ENCODE peak calls at places on chromosomes 11 and 22, in seven cellular contexts. One of them, this sample, is unnamed. For H3K36me3, the result is how much of the 10 kb centered on the place peaks cover.

GRCh38 chr22:42863349-42863911 is 6.4 kb upstream of the ARFGAP3 start:
- DNase-seq in heart right ventricle: no peak
- DNase-seq in mesendoderm: no peak
- DNase-seq in endodermal cell: no peak
- DNase-seq in kidney: no peak
- DNase-seq in adrenal gland: no peak
- DNase-seq in SK-N-MC: peak
- DNase-seq in this sample: no peak

GRCh38 chr22:38697055-38697980 is 3.4 kb downstream of the JOSD1 start:
- DNase-seq in heart right ventricle: no peak
- DNase-seq in mesendoderm: peak
- DNase-seq in kidney: no peak
- DNase-seq in SK-N-MC: no peak
- DNase-seq in adrenal gland: no peak
- DNase-seq in endodermal cell: no peak
- DNase-seq in this sample: no peak

GRCh38 chr22:19786959-19787848 is 26.6 kb downstream of the TBX1 start:
- DNase-seq in endodermal cell: no peak
- DNase-seq in mesendoderm: no peak
- DNase-seq in SK-N-MC: no peak
- DNase-seq in heart right ventricle: no peak
- DNase-seq in kidney: peak
- DNase-seq in adrenal gland: no peak
- DNase-seq in this sample: no peak

GRCh38 chr11:22753401-22753800 is 76.2 kb downstream of the SVIP start:
- DNase-seq in SK-N-MC: no peak
- DNase-seq in kidney: no peak
- DNase-seq in mesendoderm: no peak
- DNase-seq in adrenal gland: no peak
- DNase-seq in endodermal cell: no peak
- DNase-seq in heart right ventricle: no peak
- DNase-seq in this sample: no peak

GRCh38 chr22:43183496-43184263 is 3.3 kb downstream of the TTLL12 start:
- DNase-seq in heart right ventricle: no peak
- DNase-seq in mesendoderm: no peak
- DNase-seq in endodermal cell: no peak
- DNase-seq in adrenal gland: no peak
- DNase-seq in SK-N-MC: no peak
- DNase-seq in kidney: peak
- DNase-seq in this sample: no peak

GRCh38 chr11:31810779-31811647 is at the start of gene PAX6:
- DNase-seq in heart right ventricle: no peak
- DNase-seq in mesendoderm: peak
- DNase-seq in adrenal gland: peak
- DNase-seq in kidney: peak
- DNase-seq in SK-N-MC: peak
- DNase-seq in endodermal cell: peak
- DNase-seq in this sample: no peak

GRCh38 chr22:42376721-42377177 is 55.5 kb downstream of the NFAM1 start:
- DNase-seq in kidney: peak
- DNase-seq in mesendoderm: peak
- DNase-seq in endodermal cell: peak
- DNase-seq in heart right ventricle: peak
- DNase-seq in adrenal gland: peak
- DNase-seq in SK-N-MC: no peak
- DNase-seq in this sample: peak

GRCh38 chr22:19336133-19337075 is 44.9 kb upstream of the CLTCL1 start:
- DNase-seq in kidney: no peak
- DNase-seq in adrenal gland: no peak
- DNase-seq in mesendoderm: no peak
- DNase-seq in heart right ventricle: no peak
- DNase-seq in SK-N-MC: no peak
- DNase-seq in endodermal cell: no peak
- DNase-seq in this sample: peak

GRCh38 chr11:25048632-25049031 is 551.8 kb downstream of the LUZP2 start:
- DNase-seq in SK-N-MC: no peak
- DNase-seq in mesendoderm: no peak
- DNase-seq in endodermal cell: no peak
- DNase-seq in kidney: no peak
- DNase-seq in adrenal gland: no peak
- DNase-seq in heart right ventricle: no peak
- DNase-seq in this sample: no peak

GRCh38 chr11:114160884-114161283 is 101.4 kb downstream of the ZBTB16 start:
- DNase-seq in kidney: peak
- DNase-seq in adrenal gland: no peak
- DNase-seq in mesendoderm: no peak
- DNase-seq in heart right ventricle: no peak
- DNase-seq in SK-N-MC: no peak
- DNase-seq in endodermal cell: no peak
- DNase-seq in this sample: peak

GRCh38 chr11:87425391-87425790 is 387.7 kb downstream of the TMEM135 start:
- DNase-seq in kidney: no peak
- DNase-seq in adrenal gland: no peak
- DNase-seq in SK-N-MC: no peak
- DNase-seq in heart right ventricle: no peak
- DNase-seq in mesendoderm: peak
- DNase-seq in endodermal cell: no peak
- DNase-seq in this sample: no peak

GRCh38 chr11:46075168-46075567 is 46.1 kb downstream of the PHF21A start:
- DNase-seq in SK-N-MC: no peak
- DNase-seq in heart right ventricle: no peak
- DNase-seq in adrenal gland: no peak
- DNase-seq in mesendoderm: peak
- DNase-seq in kidney: no peak
- DNase-seq in endodermal cell: no peak
- DNase-seq in this sample: no peak

GRCh38 chr22:17057959-17058814 is 26.6 kb upstream of the IL17RA start:
- DNase-seq in SK-N-MC: no peak
- DNase-seq in heart right ventricle: peak
- DNase-seq in endodermal cell: peak
- DNase-seq in kidney: no peak
- DNase-seq in adrenal gland: peak
- DNase-seq in mesendoderm: peak
- DNase-seq in this sample: peak

GRCh38 chr11:102237096-102237735 is 80.1 kb upstream of the BIRC3 start:
- DNase-seq in adrenal gland: no peak
- DNase-seq in heart right ventricle: no peak
- DNase-seq in endodermal cell: peak
- DNase-seq in SK-N-MC: no peak
- DNase-seq in mesendoderm: peak
- DNase-seq in kidney: no peak
- DNase-seq in this sample: no peak

GRCh38 chr11:79313513-79313912 is 127.3 kb downstream of the TENM4 start:
- DNase-seq in endodermal cell: no peak
- DNase-seq in mesendoderm: no peak
- DNase-seq in SK-N-MC: no peak
- DNase-seq in heart right ventricle: no peak
- DNase-seq in kidney: no peak
- DNase-seq in adrenal gland: no peak
- DNase-seq in this sample: no peak

GRCh38 chr11:16791494-16791961 is 53.1 kb downstream of the C11orf58 start:
- DNase-seq in endodermal cell: no peak
- DNase-seq in mesendoderm: peak
- DNase-seq in SK-N-MC: no peak
- DNase-seq in heart right ventricle: peak
- DNase-seq in adrenal gland: peak
- DNase-seq in kidney: no peak
- DNase-seq in this sample: no peak

GRCh38 chr11:15826826-15827225 is 529.5 kb downstream of the SOX6 start:
- DNase-seq in heart right ventricle: peak
- DNase-seq in adrenal gland: no peak
- DNase-seq in SK-N-MC: no peak
- DNase-seq in endodermal cell: peak
- DNase-seq in kidney: no peak
- DNase-seq in mesendoderm: peak
- DNase-seq in this sample: no peak

DNA sequence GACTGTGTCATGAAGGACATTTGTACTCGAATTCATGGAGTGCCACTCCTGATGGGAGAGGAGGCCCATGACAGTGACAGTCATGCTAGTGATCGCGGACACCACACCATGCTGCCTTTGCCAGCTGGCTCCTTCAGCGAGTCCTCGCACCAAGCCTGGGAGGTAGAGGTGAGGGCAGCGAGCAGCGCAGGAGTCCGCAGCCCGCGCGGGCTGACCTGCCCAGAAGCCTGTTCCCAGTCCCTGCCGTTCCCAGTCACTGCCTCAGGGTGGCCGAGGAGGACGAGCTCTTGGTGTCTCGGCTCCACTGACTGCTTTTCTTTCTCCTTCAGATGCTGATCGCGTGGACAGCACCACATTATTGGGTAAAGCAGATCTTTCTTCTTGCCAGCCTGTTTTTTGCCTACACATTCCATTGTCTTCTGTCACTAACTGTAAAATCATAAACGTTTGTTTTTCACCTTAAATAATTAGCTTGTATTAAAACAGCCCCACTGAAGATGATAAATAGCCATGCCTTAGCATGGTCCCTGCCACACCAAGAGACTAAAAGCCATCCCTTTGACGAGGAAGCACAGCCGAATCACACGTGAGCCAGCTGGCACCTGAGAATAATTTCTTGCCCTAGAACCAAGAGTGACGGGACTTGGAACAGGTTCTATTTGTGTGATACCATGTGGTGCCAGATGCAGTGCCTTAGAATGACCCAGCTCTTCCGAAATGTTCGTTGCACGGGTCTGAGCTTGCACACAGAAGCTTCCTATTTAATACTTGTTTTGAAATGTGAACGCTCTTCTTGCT is 25.5 kb downstream of the FAM118A start:
- DNase-seq in adrenal gland: peak
- DNase-seq in kidney: no peak
- DNase-seq in SK-N-MC: no peak
- DNase-seq in mesendoderm: peak
- DNase-seq in heart right ventricle: peak
- DNase-seq in endodermal cell: peak
- DNase-seq in this sample: no peak
- H3K36me3 ChIP-seq in adrenal gland: under half
- H3K36me3 ChIP-seq in kidney: under half
- H3K36me3 ChIP-seq in SK-N-MC: under half
- H3K36me3 ChIP-seq in mesendoderm: under half
- H3K36me3 ChIP-seq in heart right ventricle: under half
- H3K36me3 ChIP-seq in endodermal cell: half or more
- H3K36me3 ChIP-seq in this sample: under half

GRCh38 chr11:47998345-47998732 is 18.0 kb downstream of the PTPRJ start:
- DNase-seq in endodermal cell: no peak
- DNase-seq in heart right ventricle: no peak
- DNase-seq in SK-N-MC: no peak
- DNase-seq in adrenal gland: no peak
- DNase-seq in mesendoderm: no peak
- DNase-seq in kidney: no peak
- DNase-seq in this sample: no peak

GRCh38 chr11:47992959-47993820 is 12.8 kb downstream of the PTPRJ start:
- DNase-seq in heart right ventricle: no peak
- DNase-seq in SK-N-MC: no peak
- DNase-seq in kidney: peak
- DNase-seq in adrenal gland: no peak
- DNase-seq in mesendoderm: peak
- DNase-seq in endodermal cell: no peak
- DNase-seq in this sample: no peak

GRCh38 chr11:47997063-47998053 is 17.0 kb downstream of the PTPRJ start:
- DNase-seq in heart right ventricle: no peak
- DNase-seq in mesendoderm: peak
- DNase-seq in adrenal gland: no peak
- DNase-seq in kidney: peak
- DNase-seq in endodermal cell: no peak
- DNase-seq in SK-N-MC: no peak
- DNase-seq in this sample: no peak

GRCh38 chr11:47994417-47994816 is 14.1 kb downstream of the PTPRJ start:
- DNase-seq in SK-N-MC: no peak
- DNase-seq in mesendoderm: no peak
- DNase-seq in endodermal cell: no peak
- DNase-seq in heart right ventricle: no peak
- DNase-seq in kidney: no peak
- DNase-seq in adrenal gland: no peak
- DNase-seq in this sample: no peak

DNA sequence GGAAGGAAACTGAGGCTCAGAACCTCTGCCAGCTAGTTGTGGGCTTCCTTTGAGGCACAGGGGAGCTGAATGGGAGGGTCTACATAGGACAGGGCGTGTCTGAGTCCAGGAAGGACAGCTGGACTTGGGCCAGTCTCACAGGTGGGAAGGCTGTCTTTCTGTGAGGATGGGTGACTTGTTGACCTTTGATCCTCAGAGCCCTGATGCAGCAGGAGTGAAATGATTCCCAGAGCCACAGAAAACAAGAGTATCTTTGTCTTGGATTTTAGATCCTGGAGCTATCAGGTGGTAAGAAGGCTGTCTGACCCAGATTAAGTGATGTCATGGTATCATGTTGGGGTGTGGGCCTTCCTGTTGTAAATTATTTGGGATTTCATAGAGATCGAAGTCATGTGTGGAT is 15.0 kb downstream of the PTPRJ start:
- DNase-seq in SK-N-MC: no peak
- DNase-seq in adrenal gland: no peak
- DNase-seq in mesendoderm: no peak
- DNase-seq in endodermal cell: no peak
- DNase-seq in kidney: no peak
- DNase-seq in heart right ventricle: no peak
- DNase-seq in this sample: peak
- H3K36me3 ChIP-seq in SK-N-MC: under half
- H3K36me3 ChIP-seq in adrenal gland: under half
- H3K36me3 ChIP-seq in mesendoderm: under half
- H3K36me3 ChIP-seq in endodermal cell: under half
- H3K36me3 ChIP-seq in kidney: under half
- H3K36me3 ChIP-seq in heart right ventricle: under half
- H3K36me3 ChIP-seq in this sample: under half

GRCh38 chr22:50434849-50435700 is 39.8 kb downstream of the SBF1 start:
- DNase-seq in endodermal cell: peak
- DNase-seq in kidney: peak
- DNase-seq in adrenal gland: no peak
- DNase-seq in SK-N-MC: no peak
- DNase-seq in heart right ventricle: no peak
- DNase-seq in mesendoderm: no peak
- DNase-seq in this sample: no peak

GRCh38 chr22:50436841-50437341 is 37.9 kb downstream of the SBF1 start:
- DNase-seq in endodermal cell: no peak
- DNase-seq in heart right ventricle: no peak
- DNase-seq in adrenal gland: no peak
- DNase-seq in kidney: peak
- DNase-seq in SK-N-MC: no peak
- DNase-seq in mesendoderm: no peak
- DNase-seq in this sample: no peak

GRCh38 chr22:50436134-50436830 is 38.6 kb downstream of the SBF1 start:
- DNase-seq in endodermal cell: no peak
- DNase-seq in kidney: peak
- DNase-seq in heart right ventricle: no peak
- DNase-seq in SK-N-MC: no peak
- DNase-seq in adrenal gland: no peak
- DNase-seq in mesendoderm: no peak
- DNase-seq in this sample: no peak

GRCh38 chr22:50435701-50436115 is 39.1 kb downstream of the SBF1 start:
- DNase-seq in adrenal gland: no peak
- DNase-seq in kidney: peak
- DNase-seq in SK-N-MC: no peak
- DNase-seq in heart right ventricle: no peak
- DNase-seq in mesendoderm: no peak
- DNase-seq in endodermal cell: no peak
- DNase-seq in this sample: no peak

GRCh38 chr22:50432131-50432870 is 42.5 kb downstream of the SBF1 start:
- DNase-seq in kidney: peak
- DNase-seq in SK-N-MC: no peak
- DNase-seq in heart right ventricle: no peak
- DNase-seq in mesendoderm: no peak
- DNase-seq in adrenal gland: no peak
- DNase-seq in endodermal cell: no peak
- DNase-seq in this sample: no peak
- H3K36me3 ChIP-seq in kidney: under half
- H3K36me3 ChIP-seq in SK-N-MC: under half
- H3K36me3 ChIP-seq in heart right ventricle: under half
- H3K36me3 ChIP-seq in mesendoderm: under half
- H3K36me3 ChIP-seq in adrenal gland: under half
- H3K36me3 ChIP-seq in endodermal cell: under half
- H3K36me3 ChIP-seq in this sample: under half

GRCh38 chr11:119299416-119299815 is 17.5 kb downstream of the MCAM start:
- DNase-seq in SK-N-MC: no peak
- DNase-seq in adrenal gland: no peak
- DNase-seq in endodermal cell: no peak
- DNase-seq in kidney: no peak
- DNase-seq in heart right ventricle: no peak
- DNase-seq in mesendoderm: no peak
- DNase-seq in this sample: no peak
- H3K36me3 ChIP-seq in SK-N-MC: half or more
- H3K36me3 ChIP-seq in adrenal gland: under half
- H3K36me3 ChIP-seq in endodermal cell: half or more
- H3K36me3 ChIP-seq in kidney: under half
- H3K36me3 ChIP-seq in heart right ventricle: under half
- H3K36me3 ChIP-seq in mesendoderm: under half
- H3K36me3 ChIP-seq in this sample: under half